ENCODE peak calls at places on chromosomes 7 and 10, in four cellular contexts. Y is heart right ventricle, J is upper lobe of left lung, Z is breast epithelium. M is an unnamed sample.
A peak's percentile ranks its signal among the peaks of the same experiment; 100 is the strongest.

GRCh38 chr10:42640610-42641229 is 2.4 kb upstream of the ZNF33B start:
- DNase-seq in J (no peak), Z (peak; percentile 22), Y (no peak), M (no peak)

GRCh38 chr10:84820121-84820520 is 491.7 kb downstream of the CCSER2 start:
- DNase-seq in J (no peak), Z (no peak), Y (no peak), M (no peak)

GRCh38 chr7:97819161-97819560 is 53.0 kb downstream of the ASNS start:
- DNase-seq in Y (no peak), Z (no peak), J (no peak), M (no peak)

GRCh38 chr7:43869898-43870240 is 552 bp upstream of the MRPS24 start:
- DNase-seq in J (peak; percentile 58), Y (peak; percentile 35), Z (peak; percentile 59), M (peak; percentile 93)

GRCh38 chr10:34739915-34740314 is 75.2 kb downstream of the PARD3 start:
- DNase-seq in Z (peak; percentile 49), Y (peak; percentile 51), J (peak; percentile 78), M (peak; percentile 41)

GRCh38 chr10:54903770-54904169 is 102.7 kb upstream of the PCDH15 start:
- DNase-seq in Z (no peak), J (no peak), Y (no peak), M (no peak)

GRCh38 chr10:60044221-60044620 is 137.9 kb upstream of the CCDC6 start:
- DNase-seq in Y (no peak), Z (no peak), J (no peak), M (no peak)

GRCh38 chr7:23298141-23298851 is 843 bp upstream of the MALSU1 start:
- DNase-seq in Y (peak; percentile 9), J (no peak), Z (peak; percentile 66), M (peak; percentile 26)

GRCh38 chr10:98030093-98030821 is at the start of gene CRTAC1:
- DNase-seq in J (peak; percentile 75), Z (no peak), Y (peak; percentile 38), M (no peak)

GRCh38 chr7:45921381-45921698 is 268 bp upstream of the IGFBP3 start:
- DNase-seq in J (no peak), Z (no peak), Y (no peak), M (no peak)

GRCh38 chr7:617614-618538 is 98.2 kb upstream of the PDGFA start:
- DNase-seq in J (no peak), Y (no peak), Z (no peak), M (no peak)

GRCh38 chr7:42091461-42092229 is 145.4 kb downstream of the GLI3 start:
- DNase-seq in J (peak; percentile 70), Y (no peak), Z (no peak), M (no peak)

GRCh38 chr10:110916554-110917346 is 2.2 kb downstream of the BBIP1 start:
- DNase-seq in Z (no peak), Y (no peak), J (no peak), M (peak; percentile 92)

GRCh38 chr10:48306870-48307531 is 524 bp downstream of the MAPK8 start:
- DNase-seq in J (peak; percentile 56), Z (no peak), Y (peak; percentile 70), M (peak; percentile 27)

GRCh38 chr7:31935115-31935514 is 135.1 kb downstream of the PDE1C start:
- DNase-seq in Y (no peak), J (no peak), Z (no peak), M (no peak)

GRCh38 chr10:79069325-79070090 is 742 bp downstream of the ZMIZ1 start:
- DNase-seq in Y (peak; percentile 67), Z (peak; percentile 46), J (peak; percentile 73), M (no peak)

GRCh38 chr10:88890681-88891371 is 10.8 kb downstream of the STAMBPL1 start:
- DNase-seq in J (no peak), Z (no peak), Y (no peak), M (no peak)

GRCh38 chr7:159172314-159172892 is 27.7 kb upstream of the VIPR2 start:
- DNase-seq in J (no peak), Y (no peak), Z (no peak), M (no peak)

GRCh38 chr10:7563368-7563767 is 103.4 kb downstream of the ITIH5 start:
- DNase-seq in Y (peak; percentile 69), Z (no peak), J (no peak), M (no peak)

GRCh38 chr10:2890093-2890492 is 177.3 kb upstream of the PFKP start:
- DNase-seq in Y (no peak), Z (no peak), J (no peak), M (no peak)

GRCh38 chr10:129704225-129704624 is 237.2 kb downstream of the MGMT start:
- DNase-seq in Y (no peak), Z (no peak), J (no peak), M (no peak)

GRCh38 chr10:21516270-21517131 is 9.0 kb downstream of the SKIDA1 start:
- DNase-seq in Y (peak; percentile 51), Z (no peak), J (peak; percentile 60), M (no peak)

GRCh38 chr7:102463841-102464576 is 654 bp downstream of the ALKBH4 start:
- DNase-seq in J (no peak), Y (no peak), Z (no peak), M (no peak)

GRCh38 chr10:124461642-124462347 is at the start of gene LHPP:
- DNase-seq in Y (peak; percentile 80), J (peak; percentile 90), Z (peak; percentile 71), M (peak; percentile 59)
- TF ChIP-seq CTCF in Y (peak; percentile 64), J (peak; percentile 83), Z (no peak), M (peak; percentile 80)

GRCh38 chr10:811379-811778 is 120.1 kb downstream of the LARP4B start:
- DNase-seq in J (no peak), Y (no peak), Z (no peak), M (no peak)

GRCh38 chr10:811781-812180 is 119.7 kb downstream of the LARP4B start:
- DNase-seq in J (no peak), Y (no peak), Z (no peak), M (no peak)

GRCh38 chr10:812787-813186 is 118.7 kb downstream of the LARP4B start:
- DNase-seq in J (no peak), Z (no peak), Y (no peak), M (no peak)

GRCh38 chr10:809671-810350 is 120.3 kb upstream of the DIP2C start:
- DNase-seq in Y (peak; percentile 75), Z (no peak), J (no peak), M (no peak)

DNA sequence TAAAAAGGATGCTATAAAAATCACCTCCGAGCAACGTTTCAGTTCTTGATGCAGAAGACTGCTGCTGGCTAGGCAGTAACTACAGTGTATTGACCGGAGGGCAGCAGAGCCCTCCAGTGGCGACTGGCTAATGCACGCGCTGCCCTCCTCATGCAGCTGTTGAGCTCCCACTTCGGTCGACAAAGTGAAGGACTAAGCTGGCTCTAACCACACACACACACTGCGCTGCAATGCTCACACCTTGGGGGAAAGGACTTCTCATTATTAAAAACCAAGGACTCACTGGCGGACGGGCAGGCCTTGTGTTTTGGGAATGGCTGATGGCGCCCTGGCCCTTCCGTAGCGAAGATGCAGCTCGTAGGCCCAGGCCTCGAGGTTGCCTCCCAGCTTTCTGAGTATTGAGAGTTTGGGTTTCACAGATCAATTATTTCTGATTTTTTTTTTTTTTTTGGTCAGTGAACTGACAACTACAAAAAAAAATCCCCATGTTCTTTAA is 120.9 kb upstream of the DIP2C start:
- DNase-seq in Y (no peak), Z (no peak), J (no peak), M (no peak)
- TF ChIP-seq CTCF in Y (peak; percentile 31), Z (no peak), J (peak; percentile 8), M (peak; percentile 37)

GRCh38 chr10:71093531-71093930 is 118.8 kb upstream of the UNC5B start:
- DNase-seq in Z (peak; percentile 6), J (peak; percentile 5), Y (no peak), M (no peak)

GRCh38 chr10:71092812-71093391 is 119.5 kb upstream of the UNC5B start:
- DNase-seq in Z (peak; percentile 50), Y (no peak), J (peak; percentile 7), M (no peak)

GRCh38 chr10:71090330-71090729 is 122.0 kb upstream of the UNC5B start:
- DNase-seq in J (peak; percentile 2), Z (no peak), Y (no peak), M (no peak)

GRCh38 chr10:71090801-71091200 is 121.6 kb upstream of the UNC5B start:
- DNase-seq in Z (peak; percentile 2), J (peak; percentile 12), Y (no peak), M (no peak)

DNA sequence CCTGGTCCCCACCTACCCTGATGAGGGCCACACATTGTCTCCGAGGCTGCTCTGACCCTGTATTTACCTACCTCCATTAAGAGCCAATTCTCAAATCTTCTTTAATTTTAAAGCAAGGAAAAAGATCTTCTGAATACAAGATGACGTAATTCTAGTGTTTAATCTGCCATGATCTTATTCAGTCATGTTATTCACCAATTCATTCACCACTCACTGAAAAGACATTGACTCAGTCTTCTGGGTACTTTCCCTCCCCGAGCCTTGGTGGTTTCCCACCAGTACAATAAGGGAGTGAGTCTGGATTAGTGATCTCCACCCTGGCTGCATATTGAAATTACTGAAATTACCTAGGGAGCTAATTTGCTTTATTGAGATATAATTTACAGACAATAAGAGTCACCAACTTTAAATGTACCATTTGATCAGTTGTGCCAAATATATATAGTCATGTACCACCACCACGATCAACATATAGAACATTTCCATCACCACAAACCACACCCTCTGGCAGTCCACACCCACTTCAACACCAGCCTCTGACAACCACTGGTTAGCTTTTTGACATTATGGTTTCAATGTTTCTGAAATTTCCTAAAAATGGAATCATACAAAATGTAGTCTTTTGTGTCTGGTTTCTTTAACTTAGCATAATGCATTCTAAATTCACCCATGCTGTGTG is 117.5 kb upstream of the UNC5B start:
- DNase-seq in Z (no peak), J (no peak), Y (no peak), M (no peak)
- TF ChIP-seq CTCF in Z (no peak), J (no peak), Y (no peak), M (no peak)

GRCh38 chr10:96570512-96570911 is 16.3 kb downstream of the TM9SF3 start:
- DNase-seq in Y (no peak), Z (no peak), J (no peak), M (no peak)

GRCh38 chr10:96568402-96568801 is 18.4 kb downstream of the TM9SF3 start:
- DNase-seq in Z (no peak), J (no peak), Y (no peak), M (no peak)

GRCh38 chr10:96576277-96576980 is 10.4 kb downstream of the TM9SF3 start:
- DNase-seq in Y (no peak), Z (no peak), J (no peak), M (no peak)

GRCh38 chr10:96573036-96573435 is 13.8 kb downstream of the TM9SF3 start:
- DNase-seq in Y (no peak), J (no peak), Z (no peak), M (no peak)

DNA sequence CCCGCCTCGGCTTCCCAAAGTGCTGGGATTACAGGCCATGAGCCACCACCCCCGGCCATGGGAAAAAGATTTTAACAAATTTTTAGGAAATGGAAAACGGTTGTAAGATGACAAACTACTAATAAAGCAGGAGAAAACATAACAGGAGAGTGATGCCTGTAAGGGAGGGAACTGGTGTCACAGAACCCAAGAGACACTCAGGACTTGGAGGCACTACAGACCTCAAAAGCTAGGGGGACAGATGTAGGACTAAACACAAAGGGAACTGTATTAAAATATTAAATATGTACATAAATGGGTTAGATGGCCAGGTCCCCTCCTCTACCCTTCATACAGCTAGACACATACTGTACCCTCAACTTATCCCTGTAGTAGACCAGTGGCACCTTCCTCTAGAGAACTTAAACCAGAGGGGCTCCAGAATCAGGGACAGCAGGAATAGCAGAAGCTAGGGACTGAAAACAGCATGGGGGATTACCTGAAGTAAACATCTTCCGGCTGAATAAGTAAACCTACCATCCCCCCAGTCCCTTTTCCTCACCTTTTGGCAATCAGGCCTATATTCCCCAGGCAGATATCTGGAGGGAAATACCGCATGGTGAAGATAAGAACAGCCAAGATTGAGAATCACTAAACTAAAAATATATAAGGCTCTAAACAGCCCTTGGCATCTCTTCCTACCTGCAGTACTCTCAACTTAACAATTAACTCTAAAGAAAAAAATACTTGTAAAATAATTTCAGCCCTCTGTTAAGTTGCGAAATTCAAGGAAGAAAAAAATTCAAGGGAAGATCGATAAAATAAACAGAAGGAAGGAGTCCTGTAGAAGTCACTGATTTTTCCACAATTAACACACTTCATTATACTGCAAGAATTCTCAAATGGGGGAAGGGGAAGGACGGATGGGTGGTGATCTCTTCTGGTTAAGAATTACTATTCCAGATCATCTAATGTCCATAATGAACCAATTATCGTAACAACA is 15.5 kb downstream of the TM9SF3 start:
- DNase-seq in J (no peak), Y (no peak), Z (no peak), M (no peak)
- TF ChIP-seq CTCF in J (no peak), Y (no peak), Z (no peak), M (no peak)

M was measured in HFFc6.